ENCODE peak calls at places on chromosome 18, in four cellular contexts. Y is astrocyte of the cerebellum; C is CD4-positive, alpha-beta T cell; D is psoas muscle. Z is an unnamed sample.

GRCh38 chr18:38244360-38244940 is 678.9 kb upstream of the CELF4 start:
- DNase-seq in C (no peak), D (no peak), Y (no peak), Z (no peak)

GRCh38 chr18:42275138-42275535 is 320.1 kb downstream of the PIK3C3 start:
- DNase-seq in C (no peak), D (no peak), Y (no peak), Z (no peak)

GRCh38 chr18:28594034-28594433 is 417.1 kb upstream of the CDH2 start:
- DNase-seq in Y (no peak), D (no peak), C (no peak), Z (no peak)

GRCh38 chr18:48819276-48819675 is 131.5 kb downstream of the SMAD7 start:
- DNase-seq in D (peak; percentile 81), C (no peak), Y (no peak), Z (no peak)

GRCh38 chr18:25876334-25876979 is 214.0 kb downstream of the SS18 start:
- DNase-seq in D (no peak), C (no peak), Y (no peak), Z (no peak)

GRCh38 chr18:69757733-69758132 is 189.9 kb downstream of the CD226 start:
- DNase-seq in C (no peak), Y (peak; percentile 60), D (no peak), Z (no peak)

GRCh38 chr18:42578781-42579180 is 536.7 kb downstream of the RIT2 start:
- DNase-seq in Y (no peak), C (no peak), D (no peak), Z (no peak)

GRCh38 chr18:54149078-54149697 is 75.3 kb downstream of the MBD2 start:
- DNase-seq in D (no peak), Y (peak; percentile 87), C (no peak), Z (peak; percentile 45)

GRCh38 chr18:5604778-5605177 is 61.0 kb upstream of the EPB41L3 start:
- DNase-seq in Y (no peak), C (no peak), D (no peak), Z (no peak)

GRCh38 chr18:74509856-74510769 is 13.9 kb downstream of the CNDP2 start:
- DNase-seq in Y (no peak), D (no peak), C (no peak), Z (no peak)

GRCh38 chr18:63336366-63337099 is 17.0 kb upstream of the BCL2 start:
- DNase-seq in Y (peak; percentile 81), C (no peak), D (no peak), Z (no peak)

GRCh38 chr18:42041793-42042192 is 86.8 kb downstream of the PIK3C3 start:
- DNase-seq in Y (no peak), C (no peak), D (no peak), Z (no peak)

GRCh38 chr18:26574958-26575864 is 26.9 kb upstream of the KCTD1 start:
- DNase-seq in Y (peak; percentile 84), C (no peak), D (peak; percentile 61), Z (peak; percentile 22)

GRCh38 chr18:13267517-13267916 is 49.0 kb downstream of the LDLRAD4 start:
- DNase-seq in C (no peak), D (no peak), Y (no peak), Z (no peak)

GRCh38 chr18:43863180-43863579 is 585.9 kb upstream of the SYT4 start:
- DNase-seq in D (no peak), C (no peak), Y (peak; percentile 53), Z (no peak)

GRCh38 chr18:13112982-13113381 is 105.6 kb upstream of the LDLRAD4 start:
- DNase-seq in D (no peak), Y (peak; percentile 35), C (no peak), Z (no peak)

GRCh38 chr18:55243852-55244251 is 284.6 kb upstream of the CCDC68 start:
- DNase-seq in C (no peak), D (no peak), Y (peak; percentile 75), Z (no peak)
- TF ChIP-seq CTCF in C (no peak), D (no peak), Y (no peak), Z (no peak)

GRCh38 chr18:35131387-35132283 is 90.4 kb downstream of the MAPRE2 start:
- DNase-seq in D (no peak), Y (no peak), C (no peak), Z (no peak)

GRCh38 chr18:35123811-35124210 is 82.6 kb downstream of the MAPRE2 start:
- DNase-seq in C (no peak), D (no peak), Y (no peak), Z (no peak)

GRCh38 chr18:35128675-35129074 is 87.5 kb downstream of the MAPRE2 start:
- DNase-seq in C (no peak), D (no peak), Y (no peak), Z (no peak)

GRCh38 chr18:35130236-35130635 is 89.0 kb downstream of the MAPRE2 start:
- DNase-seq in C (no peak), D (no peak), Y (no peak), Z (no peak)

DNA sequence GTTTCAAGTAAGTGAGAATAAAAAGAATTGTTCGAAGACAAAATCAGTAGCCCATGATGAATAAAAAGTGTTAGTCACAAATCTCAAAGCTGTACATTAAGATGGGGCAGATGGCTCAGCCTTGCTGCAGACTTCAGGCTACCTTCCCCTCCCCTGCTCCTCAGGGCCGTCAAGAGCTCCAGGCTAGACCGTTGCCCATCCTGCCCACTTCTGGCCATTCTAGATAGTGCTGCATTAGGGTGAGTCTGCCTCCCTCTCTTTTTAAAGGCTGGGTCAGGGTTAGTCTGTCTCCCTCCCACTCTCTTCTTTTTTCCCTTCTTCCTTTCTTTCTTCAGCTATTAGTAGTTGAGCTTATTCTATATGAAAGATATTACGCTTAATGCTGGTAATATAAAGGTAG is 86.0 kb downstream of the MAPRE2 start:
- DNase-seq in D (no peak), C (no peak), Y (no peak), Z (no peak)
- TF ChIP-seq CTCF in D (no peak), C (no peak), Y (peak; percentile 18), Z (no peak)

DNA sequence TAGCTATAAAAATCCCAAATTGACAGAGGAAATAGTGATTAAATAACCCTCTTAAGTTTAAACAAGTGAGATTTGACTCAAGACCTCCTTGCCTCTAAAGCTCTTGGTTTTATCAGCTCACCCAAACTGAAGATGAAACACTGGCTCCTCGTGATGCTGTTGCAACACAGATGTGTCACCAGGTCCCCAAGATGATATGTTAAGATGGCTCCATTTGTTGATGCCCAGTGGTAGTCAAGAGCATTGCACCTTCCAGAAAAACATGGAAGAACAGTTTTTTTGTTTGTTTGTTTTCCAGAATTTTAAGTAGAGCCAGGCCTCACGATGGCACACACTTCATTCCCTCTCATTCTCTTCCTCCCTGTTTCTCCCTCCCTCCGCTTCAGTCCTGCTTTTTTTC is 399.8 kb downstream of the TXNL1 start:
- DNase-seq in D (no peak), C (no peak), Y (no peak), Z (no peak)
- TF ChIP-seq CTCF in D (no peak), C (no peak), Y (peak; percentile 18), Z (no peak)

DNA sequence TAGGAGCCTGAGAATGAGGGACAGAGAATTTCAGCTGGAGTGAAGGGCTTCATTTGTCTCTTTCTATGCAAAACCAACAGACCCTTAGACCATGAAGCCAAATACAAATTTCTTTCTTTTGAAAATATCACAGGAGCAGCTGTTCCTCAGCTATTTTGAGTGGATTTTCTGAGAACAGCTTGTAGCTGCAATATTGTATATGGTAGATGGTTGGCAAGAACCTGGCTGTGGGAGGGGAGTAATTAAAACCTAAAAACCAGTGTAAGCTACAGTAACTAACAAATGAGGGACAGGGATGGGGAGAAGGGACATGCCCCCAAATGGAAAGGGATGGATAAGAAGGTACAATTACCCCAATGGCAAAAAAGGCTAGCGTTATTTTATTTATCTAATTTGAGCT is 350.3 kb upstream of the CDH20 start:
- DNase-seq in Y (no peak), C (no peak), D (no peak), Z (no peak)
- TF ChIP-seq CTCF in Y (no peak), C (no peak), D (no peak), Z (no peak)

GRCh38 chr18:58321986-58322385 is 278.0 kb downstream of the NEDD4L start:
- DNase-seq in D (peak; percentile 79), C (peak; percentile 40), Y (peak; percentile 41), Z (peak; percentile 73)
- TF ChIP-seq CTCF in D (peak; percentile 74), C (peak; percentile 52), Y (peak; percentile 70), Z (peak; percentile 61)

GRCh38 chr18:9047715-9048114 is 54.8 kb upstream of the NDUFV2 start:
- DNase-seq in D (no peak), C (no peak), Y (no peak), Z (no peak)
- TF ChIP-seq CTCF in D (no peak), C (no peak), Y (no peak), Z (no peak)

DNA sequence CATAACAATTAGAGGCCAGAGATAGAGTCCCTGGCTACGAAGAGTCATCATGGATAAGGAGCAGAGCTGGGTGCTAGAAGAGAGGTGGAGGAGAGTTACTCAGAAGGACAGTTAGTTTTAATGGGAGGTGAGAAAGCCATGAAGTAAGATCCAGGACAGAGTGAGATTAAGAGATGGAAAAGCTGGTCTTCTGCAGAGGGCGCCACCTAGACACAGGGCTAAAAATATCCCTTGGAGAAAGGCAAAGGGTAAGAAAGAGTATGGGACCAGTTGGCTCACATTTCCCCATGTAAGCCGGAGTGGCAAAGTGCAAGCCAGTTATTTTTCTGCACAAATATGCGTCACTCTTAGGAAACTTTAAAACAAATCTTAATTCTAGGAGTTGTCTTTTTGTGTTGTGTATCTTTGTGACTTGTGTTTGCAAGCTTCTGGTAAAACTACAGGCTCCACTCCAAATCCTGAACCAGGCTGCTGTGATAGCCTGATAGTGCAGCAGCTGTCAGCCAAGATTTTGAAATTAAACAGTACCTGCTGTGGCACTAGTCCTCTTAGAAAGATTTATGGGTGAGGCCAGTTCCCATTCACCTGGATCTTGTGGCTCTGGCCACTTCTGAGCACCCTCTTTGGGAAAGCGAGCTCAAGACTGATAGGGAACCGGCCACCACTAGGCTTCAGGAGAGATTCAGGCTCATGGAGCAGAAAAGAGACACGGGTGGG is 204.2 kb downstream of the TPGS2 start:
- DNase-seq in Y (no peak), C (no peak), D (no peak), Z (no peak)
- TF ChIP-seq CTCF in Y (no peak), C (no peak), D (no peak), Z (no peak)

DNA sequence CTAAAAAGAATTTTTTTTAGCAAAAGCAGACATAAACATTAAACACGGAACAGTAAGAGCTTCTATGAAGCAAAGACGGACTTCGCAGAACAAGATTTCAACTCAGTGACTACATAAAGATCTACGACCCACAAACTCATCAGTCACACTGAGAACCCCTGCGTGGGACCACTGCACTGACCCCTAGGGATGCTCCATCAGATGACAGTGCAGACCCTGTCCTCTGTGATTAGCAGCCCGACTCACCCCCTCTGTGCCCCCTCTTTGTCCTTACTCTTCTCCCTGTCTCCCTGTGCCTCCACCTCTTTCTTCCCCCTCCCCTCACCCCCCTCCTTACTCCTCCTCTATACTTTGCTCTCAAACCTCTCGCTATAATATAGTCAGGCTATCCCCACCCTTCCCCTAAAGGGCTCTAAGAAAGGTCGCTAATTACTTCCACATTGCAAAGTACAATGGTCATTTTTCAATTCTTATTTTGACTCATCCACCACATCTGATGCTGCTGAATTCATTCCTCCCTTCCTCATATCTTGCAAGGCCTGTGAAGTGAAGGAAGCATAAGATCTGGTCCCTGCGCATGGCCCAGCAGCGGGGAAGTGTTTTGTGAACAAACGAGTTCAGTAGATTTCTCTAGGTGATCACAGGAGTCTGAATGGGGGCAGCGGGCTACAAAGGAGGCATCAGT is 89.3 kb downstream of the CABYR start:
- DNase-seq in D (no peak), Y (peak; percentile 68), C (no peak), Z (no peak)
- TF ChIP-seq CTCF in D (no peak), Y (no peak), C (no peak), Z (no peak)

DNA sequence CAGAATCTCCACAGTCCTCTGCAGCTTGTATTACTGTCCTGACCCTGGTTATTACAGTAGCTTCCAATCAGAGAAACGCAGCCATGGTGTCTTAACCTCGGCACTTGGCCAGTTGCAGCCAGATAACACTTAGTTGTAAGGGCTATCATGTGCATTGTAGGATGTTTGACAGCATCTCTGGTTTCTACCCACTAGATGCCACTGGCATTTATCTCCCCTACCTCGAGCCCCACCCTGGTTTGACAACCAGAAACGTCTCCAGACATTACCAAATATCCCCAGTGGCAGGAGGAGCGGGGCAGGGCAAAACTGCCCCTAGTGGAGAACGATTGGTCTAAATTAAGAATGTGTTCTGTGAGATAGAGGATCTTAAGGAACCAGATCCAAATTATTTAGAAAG is 13.1 kb downstream of the DSG2 start:
- DNase-seq in Y (no peak), C (no peak), D (no peak), Z (no peak)
- TF ChIP-seq CTCF in Y (peak; percentile 18), C (no peak), D (no peak), Z (peak; percentile 8)

Z was measured in GM10248.